ENCODE peak calls at places on chromosome 17, in five cellular contexts. One of them, this sample, is unnamed.

GRCh38 chr17:74280093-74280513 is 6.1 kb downstream of the DNAI2 start:
- DNase-seq in NCI-H774: no peak
- DNase-seq in effector CD4-positive, alpha-beta T cell: peak
- DNase-seq in HTR-8/SVneo: no peak
- DNase-seq in C1 segment of cervical spinal cord: no peak
- DNase-seq in this sample: peak

GRCh38 chr17:3843935-3844516 is 2.0 kb downstream of the NCBP3 start:
- DNase-seq in NCI-H774: no peak
- DNase-seq in effector CD4-positive, alpha-beta T cell: peak
- DNase-seq in HTR-8/SVneo: peak
- DNase-seq in C1 segment of cervical spinal cord: no peak
- DNase-seq in this sample: no peak

GRCh38 chr17:60629120-60629519 is 29.1 kb downstream of the PPM1D start:
- DNase-seq in NCI-H774: no peak
- DNase-seq in effector CD4-positive, alpha-beta T cell: no peak
- DNase-seq in HTR-8/SVneo: no peak
- DNase-seq in C1 segment of cervical spinal cord: no peak
- DNase-seq in this sample: no peak

GRCh38 chr17:8556074-8556473 is 74.5 kb downstream of the MYH10 start:
- DNase-seq in NCI-H774: no peak
- DNase-seq in effector CD4-positive, alpha-beta T cell: no peak
- DNase-seq in HTR-8/SVneo: no peak
- DNase-seq in C1 segment of cervical spinal cord: no peak
- DNase-seq in this sample: no peak

GRCh38 chr17:2087597-2088211 is 32.8 kb downstream of the HIC1 start:
- DNase-seq in NCI-H774: no peak
- DNase-seq in effector CD4-positive, alpha-beta T cell: no peak
- DNase-seq in HTR-8/SVneo: no peak
- DNase-seq in C1 segment of cervical spinal cord: no peak
- DNase-seq in this sample: no peak

GRCh38 chr17:16215002-16215272 is 397 bp downstream of the NCOR1 start:
- DNase-seq in NCI-H774: no peak
- DNase-seq in effector CD4-positive, alpha-beta T cell: peak
- DNase-seq in HTR-8/SVneo: peak
- DNase-seq in C1 segment of cervical spinal cord: peak
- DNase-seq in this sample: no peak

GRCh38 chr17:73027130-73027741 is 65.3 kb downstream of the SLC39A11 start:
- DNase-seq in NCI-H774: no peak
- DNase-seq in effector CD4-positive, alpha-beta T cell: no peak
- DNase-seq in HTR-8/SVneo: no peak
- DNase-seq in C1 segment of cervical spinal cord: no peak
- DNase-seq in this sample: no peak

GRCh38 chr17:61477204-61477834 is 25.1 kb downstream of the TBX4 start:
- DNase-seq in NCI-H774: no peak
- DNase-seq in effector CD4-positive, alpha-beta T cell: no peak
- DNase-seq in HTR-8/SVneo: no peak
- DNase-seq in C1 segment of cervical spinal cord: no peak
- DNase-seq in this sample: no peak

GRCh38 chr17:49667854-49668253 is 10.0 kb downstream of the SPOP start:
- DNase-seq in NCI-H774: no peak
- DNase-seq in effector CD4-positive, alpha-beta T cell: no peak
- DNase-seq in HTR-8/SVneo: no peak
- DNase-seq in C1 segment of cervical spinal cord: no peak
- DNase-seq in this sample: no peak

GRCh38 chr17:48002208-48002919 is 31.5 kb downstream of the CDK5RAP3 start:
- DNase-seq in NCI-H774: peak
- DNase-seq in effector CD4-positive, alpha-beta T cell: no peak
- DNase-seq in HTR-8/SVneo: peak
- DNase-seq in C1 segment of cervical spinal cord: no peak
- DNase-seq in this sample: no peak

GRCh38 chr17:48051706-48052486 is 3.7 kb downstream of the NFE2L1 start:
- DNase-seq in NCI-H774: no peak
- DNase-seq in effector CD4-positive, alpha-beta T cell: no peak
- DNase-seq in HTR-8/SVneo: no peak
- DNase-seq in C1 segment of cervical spinal cord: no peak
- DNase-seq in this sample: no peak

GRCh38 chr17:73420897-73421296 is 109.1 kb upstream of the CDC42EP4 start:
- DNase-seq in NCI-H774: no peak
- DNase-seq in effector CD4-positive, alpha-beta T cell: no peak
- DNase-seq in HTR-8/SVneo: peak
- DNase-seq in C1 segment of cervical spinal cord: no peak
- DNase-seq in this sample: no peak

GRCh38 chr17:17866425-17866824 is 29.6 kb upstream of the SREBF1 start:
- DNase-seq in NCI-H774: no peak
- DNase-seq in effector CD4-positive, alpha-beta T cell: no peak
- DNase-seq in HTR-8/SVneo: no peak
- DNase-seq in C1 segment of cervical spinal cord: no peak
- DNase-seq in this sample: no peak

GRCh38 chr17:76549215-76549518 is 9.3 kb downstream of the PRCD start:
- DNase-seq in NCI-H774: no peak
- DNase-seq in effector CD4-positive, alpha-beta T cell: no peak
- DNase-seq in HTR-8/SVneo: no peak
- DNase-seq in C1 segment of cervical spinal cord: no peak
- DNase-seq in this sample: no peak

GRCh38 chr17:73452056-73452455 is 140.3 kb upstream of the CDC42EP4 start:
- DNase-seq in NCI-H774: no peak
- DNase-seq in effector CD4-positive, alpha-beta T cell: no peak
- DNase-seq in HTR-8/SVneo: no peak
- DNase-seq in C1 segment of cervical spinal cord: no peak
- DNase-seq in this sample: no peak

GRCh38 chr17:31869797-31870568 is 10.9 kb upstream of the COPRS start:
- DNase-seq in NCI-H774: no peak
- DNase-seq in effector CD4-positive, alpha-beta T cell: no peak
- DNase-seq in HTR-8/SVneo: no peak
- DNase-seq in C1 segment of cervical spinal cord: no peak
- DNase-seq in this sample: no peak

GRCh38 chr17:14245002-14245401 is 8.3 kb upstream of the CDRT15 start:
- DNase-seq in NCI-H774: no peak
- DNase-seq in effector CD4-positive, alpha-beta T cell: no peak
- DNase-seq in HTR-8/SVneo: no peak
- DNase-seq in C1 segment of cervical spinal cord: no peak
- DNase-seq in this sample: no peak

GRCh38 chr17:77867976-77868713 is 90.4 kb upstream of the TNRC6C start:
- DNase-seq in NCI-H774: no peak
- DNase-seq in effector CD4-positive, alpha-beta T cell: no peak
- DNase-seq in HTR-8/SVneo: no peak
- DNase-seq in C1 segment of cervical spinal cord: no peak
- DNase-seq in this sample: no peak

GRCh38 chr17:76659928-76660614 is 16.5 kb upstream of the ST6GALNAC1 start:
- DNase-seq in NCI-H774: peak
- DNase-seq in effector CD4-positive, alpha-beta T cell: no peak
- DNase-seq in HTR-8/SVneo: no peak
- DNase-seq in C1 segment of cervical spinal cord: no peak
- DNase-seq in this sample: no peak

GRCh38 chr17:78844301-78845005 is 3.8 kb upstream of the USP36 start:
- DNase-seq in NCI-H774: no peak
- DNase-seq in effector CD4-positive, alpha-beta T cell: no peak
- DNase-seq in HTR-8/SVneo: no peak
- DNase-seq in C1 segment of cervical spinal cord: no peak
- DNase-seq in this sample: no peak

GRCh38 chr17:50129946-50130777 is at the start of gene SAMD14:
- DNase-seq in NCI-H774: no peak
- DNase-seq in effector CD4-positive, alpha-beta T cell: peak
- DNase-seq in HTR-8/SVneo: peak
- DNase-seq in C1 segment of cervical spinal cord: no peak
- DNase-seq in this sample: no peak

GRCh38 chr17:45413498-45413923 is 19.2 kb downstream of the ARHGAP27 start:
- DNase-seq in NCI-H774: no peak
- DNase-seq in effector CD4-positive, alpha-beta T cell: no peak
- DNase-seq in HTR-8/SVneo: no peak
- DNase-seq in C1 segment of cervical spinal cord: no peak
- DNase-seq in this sample: no peak

This sample was measured in T-helper 2 cell.